ENCODE peak calls at places on chromosome 18, in eight cellular contexts. J, M, N, V, K, T, G and O are unnamed samples.

GRCh38 chr18:24027156-24027555 is 12.6 kb downstream of the TTC39C start:
- DNase-seq in K (no peak), J (no peak), T (no peak), N (no peak), G (no peak), M (no peak), V (no peak), O (peak; percentile 93)

GRCh38 chr18:78542204-78542603 is 437.4 kb upstream of the SALL3 start:
- DNase-seq in G (no peak), V (no peak), J (peak; percentile 1), T (no peak), N (no peak), M (no peak), K (no peak), O (no peak)

GRCh38 chr18:52694804-52695203 is 354.8 kb downstream of the DCC start:
- DNase-seq in J (peak; percentile 3), M (peak; percentile 21), G (no peak), K (no peak), V (no peak), N (no peak), T (no peak), O (no peak)

GRCh38 chr18:9536354-9537152 is 61.2 kb downstream of the RALBP1 start:
- DNase-seq in T (no peak), M (no peak), J (no peak), V (no peak), N (no peak), G (no peak), K (no peak), O (peak; percentile 61)

GRCh38 chr18:50473896-50474295 is 86.0 kb upstream of the MAPK4 start:
- DNase-seq in G (no peak), M (no peak), J (no peak), K (no peak), T (no peak), N (no peak), V (no peak), O (no peak)

GRCh38 chr18:48292787-48293409 is 116.3 kb downstream of the ZBTB7C start:
- DNase-seq in V (no peak), M (no peak), T (no peak), N (no peak), J (no peak), K (no peak), G (no peak), O (no peak)

GRCh38 chr18:75269696-75270095 is 59.1 kb downstream of the TSHZ1 start:
- DNase-seq in M (no peak), N (no peak), K (no peak), J (no peak), V (no peak), G (no peak), T (no peak), O (no peak)

GRCh38 chr18:67672142-67672541 is 155.6 kb upstream of the DSEL start:
- DNase-seq in G (no peak), M (no peak), J (no peak), K (no peak), T (no peak), V (no peak), N (no peak), O (peak; percentile 23)

GRCh38 chr18:44246001-44246400 is 434.7 kb upstream of the SETBP1 start:
- DNase-seq in J (no peak), T (no peak), G (no peak), V (no peak), K (no peak), N (no peak), M (no peak), O (no peak)

GRCh38 chr18:72727038-72727690 is 140.6 kb downstream of the NETO1 start:
- DNase-seq in N (no peak), G (no peak), M (no peak), T (no peak), V (no peak), K (no peak), J (no peak), O (no peak)

GRCh38 chr18:65704051-65704450 is 46.8 kb upstream of the CDH7 start:
- DNase-seq in N (no peak), M (no peak), T (no peak), K (no peak), V (no peak), G (no peak), J (no peak), O (no peak)

GRCh38 chr18:45958730-45959129 is 8.4 kb downstream of the EPG5 start:
- DNase-seq in J (no peak), K (no peak), N (no peak), G (no peak), V (no peak), M (no peak), T (no peak), O (peak; percentile 55)

GRCh38 chr18:45967007-45967706 is at the start of gene EPG5:
- DNase-seq in V (peak; percentile 93), G (peak; percentile 88), J (peak; percentile 74), T (peak; percentile 90), K (peak; percentile 68), M (peak; percentile 95), N (peak; percentile 94), O (peak; percentile 95)

GRCh38 chr18:45958027-45958426 is 9.1 kb downstream of the EPG5 start:
- DNase-seq in N (no peak), G (no peak), J (no peak), M (no peak), V (no peak), K (no peak), T (no peak), O (no peak)

GRCh38 chr18:45962866-45963265 is 4.3 kb downstream of the EPG5 start:
- DNase-seq in K (no peak), J (no peak), M (no peak), T (no peak), G (no peak), V (no peak), N (no peak), O (peak; percentile 81)

GRCh38 chr18:45962461-45962860 is 4.7 kb downstream of the EPG5 start:
- DNase-seq in J (no peak), N (no peak), M (no peak), V (peak; percentile 45), T (no peak), G (no peak), K (peak; percentile 30), O (peak; percentile 77)
- TF ChIP-seq RAD21 in J (no peak), N (no peak), M (no peak), V (no peak), T (no peak), G (no peak), K (no peak), O (no peak)

DNA sequence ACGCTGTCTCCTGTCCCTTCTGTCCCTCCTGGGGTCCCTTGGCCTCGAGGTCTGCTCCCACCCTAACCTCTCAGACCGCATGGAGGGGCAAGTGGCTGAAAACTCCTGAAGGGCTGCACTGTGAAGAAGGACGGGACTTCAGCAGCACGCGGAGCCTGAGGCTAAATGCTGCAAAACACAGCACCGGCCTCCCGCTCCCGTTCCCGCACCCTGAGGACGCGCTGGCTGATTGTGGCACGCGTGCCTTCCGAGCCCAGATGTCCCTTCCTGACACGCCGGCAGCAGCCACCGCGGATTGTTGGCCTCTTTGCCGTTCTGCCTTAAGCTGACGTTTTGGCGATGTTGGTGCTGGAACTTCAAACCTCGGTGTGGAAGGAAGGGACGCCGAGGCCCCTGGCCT is 125.9 kb upstream of the CTDP1 start:
- DNase-seq in G (no peak), N (no peak), V (no peak), J (no peak), K (no peak), M (no peak), T (no peak), O (no peak)
- TF ChIP-seq RAD21 in G (no peak), N (no peak), V (no peak), J (no peak), K (no peak), M (no peak), T (no peak), O (no peak)

GRCh38 chr18:34222025-34222395 is 2.7 kb downstream of the NOL4 start:
- DNase-seq in V (no peak), K (no peak), T (no peak), M (peak; percentile 41), J (no peak), N (no peak), G (no peak), O (no peak)

GRCh38 chr18:34224423-34225217 is at the start of gene NOL4:
- DNase-seq in J (no peak), T (peak; percentile 98), M (peak; percentile 89), N (no peak), G (no peak), V (peak; percentile 51), K (no peak), O (no peak)

GRCh38 chr18:34222396-34223163 is 2.1 kb downstream of the NOL4 start:
- DNase-seq in M (peak; percentile 64), J (no peak), G (no peak), T (no peak), K (no peak), N (no peak), V (no peak), O (no peak)

GRCh38 chr18:34223893-34224422 is 755 bp downstream of the NOL4 start:
- DNase-seq in N (no peak), V (no peak), K (no peak), G (no peak), M (peak; percentile 40), J (no peak), T (no peak), O (no peak)

DNA sequence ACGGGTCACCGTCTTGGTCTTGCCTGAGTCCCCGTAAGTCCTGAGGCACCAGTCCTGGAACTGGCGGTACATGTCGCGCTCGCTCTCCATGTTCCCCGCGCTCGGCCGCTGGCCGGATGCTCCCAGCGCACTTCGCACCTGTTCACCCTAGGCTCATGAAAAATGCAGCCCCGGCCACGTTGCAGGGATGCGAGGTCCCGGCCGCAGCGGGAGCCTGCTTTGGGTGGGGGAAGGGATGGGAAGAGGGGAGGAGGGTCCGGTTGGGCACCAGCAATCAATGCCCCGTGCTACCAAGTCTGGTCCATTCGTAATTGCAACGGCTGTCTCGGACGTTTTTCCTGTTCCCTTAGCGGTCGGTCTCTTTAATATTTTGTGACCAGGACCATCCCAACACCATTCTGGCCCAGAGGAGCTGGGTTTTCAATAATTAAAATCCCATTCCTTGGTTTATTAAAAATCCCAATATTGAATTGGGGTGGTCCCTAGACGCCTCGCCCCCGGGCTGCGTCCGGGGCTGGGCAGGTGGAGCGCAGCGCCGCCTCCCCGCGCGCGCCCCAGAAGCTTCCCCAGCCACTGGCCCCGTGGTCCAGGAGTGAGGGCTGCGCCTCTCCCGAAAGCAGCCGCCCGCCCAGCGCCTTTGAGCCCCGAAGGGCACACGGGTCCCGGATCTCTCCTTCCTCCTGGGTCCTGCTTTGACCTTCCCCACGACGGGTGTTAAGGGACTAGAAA is 1.4 kb downstream of the NOL4 start:
- DNase-seq in G (no peak), M (peak; percentile 57), V (no peak), K (no peak), T (no peak), J (no peak), N (no peak), O (no peak)
- TF ChIP-seq RAD21 in G (no peak), M (peak; percentile 1), V (no peak), K (no peak), T (no peak), J (no peak), N (no peak), O (no peak)

DNA sequence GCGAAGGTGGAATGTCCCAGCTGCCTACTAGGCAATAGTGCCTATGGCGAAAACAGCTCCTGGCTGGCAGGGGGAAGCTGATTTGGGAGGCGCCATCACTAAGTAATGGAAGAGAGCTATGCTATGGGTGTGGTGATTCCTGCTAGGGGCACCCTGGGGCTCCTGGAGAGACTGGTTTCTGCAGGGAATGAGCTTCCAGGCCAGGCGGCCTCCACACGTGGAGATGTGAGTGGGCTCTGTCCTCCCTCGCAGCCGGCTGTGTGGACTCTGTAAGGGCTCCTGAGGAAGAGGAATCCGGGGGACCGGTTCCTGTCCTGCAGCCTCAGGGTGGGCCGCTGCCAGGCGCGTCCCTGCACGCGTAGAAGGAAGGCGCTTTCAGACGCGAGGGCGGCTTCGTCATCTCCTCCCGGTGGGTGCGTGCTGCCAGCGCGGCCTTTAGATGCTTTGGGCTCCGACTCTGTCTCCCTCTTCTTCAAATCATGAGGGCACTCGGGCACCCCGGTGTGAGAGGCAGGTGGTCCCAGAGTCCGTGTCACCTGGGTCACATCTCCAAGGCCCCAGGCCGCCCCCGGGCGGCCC is 55.5 kb upstream of the ANKRD62 start:
- DNase-seq in T (no peak), G (no peak), N (no peak), K (no peak), V (no peak), J (no peak), M (peak; percentile 43), O (no peak)
- TF ChIP-seq RAD21 in T (no peak), G (no peak), N (no peak), K (no peak), V (no peak), J (no peak), M (no peak), O (no peak)